ENCODE peak calls at places on chromosomes 3 and 15, in four cellular contexts. U, B, Q and O are unnamed samples.

GRCh38 chr3:23202203-23202920 is 765 bp upstream of the UBE2E2 start:
- DNase-seq in U (no peak), B (no peak), Q (no peak), O (peak; percentile 62)

GRCh38 chr3:30733681-30734080 is 127.3 kb downstream of the TGFBR2 start:
- DNase-seq in U (no peak), B (no peak), Q (no peak), O (no peak)

GRCh38 chr3:128372707-128373533 is 93.8 kb downstream of the DNAJB8 start:
- DNase-seq in U (no peak), B (no peak), Q (peak; percentile 33), O (no peak)

GRCh38 chr15:58980351-58980939 is 7.0 kb upstream of the RNF111 start:
- DNase-seq in U (peak; percentile 11), B (no peak), Q (no peak), O (no peak)

GRCh38 chr15:101239724-101240136 is 12.1 kb downstream of the CHSY1 start:
- DNase-seq in U (no peak), B (no peak), Q (no peak), O (no peak)

GRCh38 chr3:81554348-81554747 is 207.1 kb downstream of the GBE1 start:
- DNase-seq in U (peak; percentile 84), B (peak; percentile 79), Q (no peak), O (no peak)

GRCh38 chr3:140035856-140036255 is 100.9 kb downstream of the CLSTN2 start:
- DNase-seq in U (no peak), B (no peak), Q (no peak), O (no peak)

GRCh38 chr15:22850055-22850454 is 11.6 kb downstream of the NIPA2 start:
- DNase-seq in U (peak; percentile 22), B (no peak), Q (no peak), O (no peak)

GRCh38 chr3:194985031-194985578 is 285.9 kb downstream of the XXYLT1 start:
- DNase-seq in U (peak; percentile 30), B (no peak), Q (no peak), O (peak; percentile 77)

GRCh38 chr3:111616417-111617105 is 21.4 kb upstream of the ZBED2 start:
- DNase-seq in U (peak; percentile 81), B (no peak), Q (peak; percentile 55), O (no peak)
- TF ChIP-seq CTCF in U (peak; percentile 76), B (peak; percentile 38), Q (peak; percentile 55), O (no peak)

GRCh38 chr3:116337229-116337628 is 108.1 kb downstream of the LSAMP start:
- DNase-seq in U (no peak), B (no peak), Q (no peak), O (no peak)
- TF ChIP-seq CTCF in U (no peak), B (no peak), Q (no peak), O (no peak)

GRCh38 chr3:168506589-168506988 is 410.9 kb upstream of the GOLIM4 start:
- DNase-seq in U (no peak), B (no peak), Q (no peak), O (no peak)

GRCh38 chr3:168514252-168514651 is 418.5 kb upstream of the GOLIM4 start:
- DNase-seq in U (no peak), B (no peak), Q (no peak), O (no peak)

GRCh38 chr3:168512802-168513201 is 417.1 kb upstream of the GOLIM4 start:
- DNase-seq in U (no peak), B (no peak), Q (no peak), O (no peak)

GRCh38 chr3:168511428-168512014 is 415.8 kb upstream of the GOLIM4 start:
- DNase-seq in U (peak; percentile 1), B (no peak), Q (no peak), O (no peak)
- TF ChIP-seq CTCF in U (peak; percentile 79), B (peak; percentile 59), Q (peak; percentile 74), O (peak; percentile 31)

GRCh38 chr15:89774492-89774891 is 1.6 kb upstream of the MESP2 start:
- DNase-seq in U (no peak), B (no peak), Q (no peak), O (no peak)

GRCh38 chr15:89776274-89777072 is at the start of gene MESP2:
- DNase-seq in U (peak; percentile 77), B (no peak), Q (no peak), O (peak; percentile 83)

GRCh38 chr15:89775815-89776214 is 317 bp upstream of the MESP2 start:
- DNase-seq in U (no peak), B (no peak), Q (no peak), O (no peak)

GRCh38 chr15:89770041-89770440 is 6.1 kb upstream of the MESP2 start:
- DNase-seq in U (peak; percentile 42), B (no peak), Q (peak; percentile 48), O (no peak)

DNA sequence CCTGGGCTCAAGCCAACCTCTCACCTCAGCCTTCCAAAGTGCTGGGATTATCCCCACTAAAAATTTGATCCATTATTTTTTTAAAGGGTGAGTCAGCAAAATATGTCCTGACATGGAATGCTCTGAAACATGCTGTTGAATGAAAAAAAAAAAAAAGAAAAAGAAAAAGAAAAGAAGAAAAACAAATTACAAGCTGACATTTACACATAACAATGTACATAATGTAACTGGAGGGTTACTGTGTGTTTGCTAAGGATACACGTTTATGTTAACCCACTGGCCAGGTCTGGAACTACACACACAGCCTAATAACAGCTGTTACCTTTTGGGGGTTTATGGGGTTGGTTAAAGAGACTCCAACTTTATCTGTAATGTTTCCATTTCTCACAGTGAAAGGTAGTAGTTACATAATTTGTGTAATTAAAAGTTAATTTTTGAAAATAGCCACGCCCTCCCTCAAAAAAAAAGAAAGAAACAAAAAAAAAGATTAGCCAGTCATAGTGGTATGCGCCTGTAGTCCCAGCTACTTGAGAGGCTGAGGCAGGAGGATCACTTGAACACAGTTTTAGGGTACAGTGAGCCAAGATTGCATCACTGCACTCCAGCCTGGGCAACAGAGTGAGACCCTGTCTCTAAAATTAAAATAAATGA is 3.1 kb upstream of the MESP2 start:
- DNase-seq in U (peak; percentile 19), B (no peak), Q (peak; percentile 50), O (no peak)
- TF ChIP-seq CTCF in U (peak; percentile 61), B (no peak), Q (peak; percentile 66), O (no peak)

GRCh38 chr3:193660698-193661400 is 67.8 kb downstream of the OPA1 start:
- DNase-seq in U (no peak), B (no peak), Q (no peak), O (no peak)

GRCh38 chr3:193662757-193663322 is 69.8 kb downstream of the OPA1 start:
- DNase-seq in U (no peak), B (peak; percentile 41), Q (no peak), O (no peak)

DNA sequence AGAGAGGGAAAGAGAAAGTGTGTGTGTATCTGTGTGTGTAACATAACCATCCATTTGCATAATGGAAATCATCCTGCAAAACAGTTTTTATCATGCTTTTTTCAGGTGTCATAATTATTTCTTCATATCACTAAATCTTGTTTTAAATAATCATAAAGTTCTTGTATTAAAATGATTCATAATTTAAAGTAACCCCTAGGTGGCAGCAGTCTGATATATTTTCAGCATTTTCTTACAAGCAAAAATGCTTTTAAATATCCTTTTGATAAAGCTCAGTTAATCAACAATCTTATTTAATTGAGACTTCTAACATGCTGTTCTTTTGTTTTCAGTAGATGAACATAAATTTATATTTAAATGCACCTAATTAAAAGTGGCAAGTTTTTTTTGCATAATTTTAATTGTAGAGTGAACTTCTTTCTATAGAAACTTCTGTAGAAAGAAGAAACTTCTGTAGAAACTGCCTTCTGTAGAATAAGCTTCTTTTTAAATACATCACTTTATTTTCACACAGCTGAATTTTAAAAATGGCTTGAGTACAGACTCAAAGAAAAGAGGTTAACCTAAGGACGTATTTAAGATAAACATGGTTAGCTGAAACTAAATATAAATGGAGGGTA is 72.5 kb downstream of the OPA1 start:
- DNase-seq in U (peak; percentile 23), B (peak; percentile 11), Q (peak; percentile 70), O (no peak)
- TF ChIP-seq CTCF in U (peak; percentile 85), B (peak; percentile 19), Q (peak; percentile 93), O (peak; percentile 59)

GRCh38 chr3:16828815-16829214 is 55.9 kb upstream of the PLCL2 start:
- DNase-seq in U (peak; percentile 80), B (peak; percentile 34), Q (no peak), O (no peak)
- TF ChIP-seq CTCF in U (peak; percentile 85), B (peak; percentile 52), Q (peak; percentile 49), O (no peak)

GRCh38 chr3:184345678-184346144 is 8.3 kb downstream of the FAM131A start:
- DNase-seq in U (peak; percentile 78), B (no peak), Q (peak; percentile 83), O (peak; percentile 75)
- TF ChIP-seq CTCF in U (peak; percentile 76), B (peak; percentile 54), Q (peak; percentile 86), O (peak; percentile 46)

GRCh38 chr15:70974004-70974832 is 81.6 kb downstream of the LRRC49 start:
- DNase-seq in U (peak; percentile 62), B (peak; percentile 49), Q (no peak), O (no peak)
- TF ChIP-seq CTCF in U (peak; percentile 86), B (peak; percentile 39), Q (peak; percentile 67), O (peak; percentile 43)

DNA sequence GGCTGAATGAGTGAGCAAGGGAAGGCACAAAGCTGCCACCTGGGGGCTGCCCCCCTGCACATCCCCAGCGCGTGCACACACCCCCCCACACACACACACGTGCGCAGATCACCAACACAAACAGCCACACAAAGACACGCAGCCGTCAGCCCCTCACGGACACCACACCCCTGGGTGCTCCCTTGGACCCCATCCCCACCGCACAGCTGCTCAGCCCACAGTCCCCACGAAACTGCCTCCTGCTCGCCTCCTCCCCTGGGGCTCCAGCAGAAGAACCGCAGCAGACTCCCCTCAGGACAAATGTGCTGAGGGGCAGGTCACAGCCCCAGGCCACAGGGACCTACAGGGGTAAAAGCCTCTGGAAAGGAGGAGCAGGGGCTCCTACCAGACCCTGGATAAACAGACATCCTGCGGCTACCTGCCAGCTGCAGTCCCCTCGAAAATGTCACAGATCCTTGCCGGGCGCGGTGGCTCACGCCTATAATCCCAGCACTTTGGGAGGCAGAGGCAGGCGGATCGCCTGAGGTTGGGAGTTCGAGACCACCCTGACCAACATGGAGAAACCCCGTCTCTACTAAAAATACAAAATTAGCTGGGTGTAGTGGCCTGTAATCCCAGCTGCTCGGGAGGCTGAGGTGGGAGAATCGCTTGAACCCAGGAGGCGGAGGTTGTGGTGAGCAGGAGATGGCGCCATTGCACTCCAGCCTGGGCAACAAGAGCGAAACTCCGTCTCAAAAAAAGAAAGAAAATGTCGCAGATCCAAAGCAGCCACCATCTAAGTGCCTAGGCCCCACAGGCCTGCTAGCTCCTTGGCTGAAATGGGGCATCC is 6.5 kb downstream of the TWF2 start:
- DNase-seq in U (no peak), B (no peak), Q (no peak), O (no peak)
- TF ChIP-seq CTCF in U (peak; percentile 28), B (no peak), Q (no peak), O (no peak)